ENCODE peak calls at places on chromosomes 16 and 17, in four cellular contexts. One of them, this sample, is unnamed.

GRCh38 chr17:11461993-11462548 is 136.2 kb upstream of the DNAH9 start:
- DNase-seq in thoracic aorta: no peak
- DNase-seq in GM12865: no peak
- DNase-seq in cardiac muscle cell: no peak
- DNase-seq in this sample: no peak

GRCh38 chr17:6474906-6475305 is 30.7 kb downstream of the PIMREG start:
- DNase-seq in thoracic aorta: no peak
- DNase-seq in GM12865: no peak
- DNase-seq in cardiac muscle cell: no peak
- DNase-seq in this sample: no peak

GRCh38 chr17:19546289-19547065 is 12.8 kb downstream of the SLC47A1 start:
- DNase-seq in thoracic aorta: no peak
- DNase-seq in GM12865: no peak
- DNase-seq in cardiac muscle cell: peak
- DNase-seq in this sample: no peak

GRCh38 chr16:65884018-65884417 is 482.5 kb upstream of the CDH5 start:
- DNase-seq in thoracic aorta: no peak
- DNase-seq in GM12865: no peak
- DNase-seq in cardiac muscle cell: no peak
- DNase-seq in this sample: no peak

GRCh38 chr16:72850863-72851262 is 197.1 kb downstream of the ZFHX3 start:
- DNase-seq in thoracic aorta: peak
- DNase-seq in GM12865: no peak
- DNase-seq in cardiac muscle cell: no peak
- DNase-seq in this sample: no peak

GRCh38 chr17:45086865-45087495 is 25.9 kb downstream of the NMT1 start:
- DNase-seq in thoracic aorta: no peak
- DNase-seq in GM12865: no peak
- DNase-seq in cardiac muscle cell: no peak
- DNase-seq in this sample: no peak

GRCh38 chr16:4373909-4374742 is 2.5 kb downstream of the VASN start:
- DNase-seq in thoracic aorta: peak
- DNase-seq in GM12865: no peak
- DNase-seq in cardiac muscle cell: peak
- DNase-seq in this sample: no peak

GRCh38 chr16:11064202-11064540 is 119.8 kb downstream of the CLEC16A start:
- DNase-seq in thoracic aorta: no peak
- DNase-seq in GM12865: no peak
- DNase-seq in cardiac muscle cell: no peak
- DNase-seq in this sample: no peak

GRCh38 chr17:7809086-7809790 is 24.8 kb upstream of the KDM6B start:
- DNase-seq in thoracic aorta: no peak
- DNase-seq in GM12865: no peak
- DNase-seq in cardiac muscle cell: no peak
- DNase-seq in this sample: no peak

GRCh38 chr17:57959929-57960328 is 4.7 kb upstream of the CUEDC1 start:
- DNase-seq in thoracic aorta: no peak
- DNase-seq in GM12865: no peak
- DNase-seq in cardiac muscle cell: no peak
- DNase-seq in this sample: no peak

GRCh38 chr16:55398683-55399230 is 74.8 kb downstream of the IRX6 start:
- DNase-seq in thoracic aorta: no peak
- DNase-seq in GM12865: no peak
- DNase-seq in cardiac muscle cell: no peak
- DNase-seq in this sample: no peak

GRCh38 chr16:56830669-56831068 is 34.3 kb upstream of the SLC12A3 start:
- DNase-seq in thoracic aorta: no peak
- DNase-seq in GM12865: no peak
- DNase-seq in cardiac muscle cell: no peak
- DNase-seq in this sample: no peak

DNA sequence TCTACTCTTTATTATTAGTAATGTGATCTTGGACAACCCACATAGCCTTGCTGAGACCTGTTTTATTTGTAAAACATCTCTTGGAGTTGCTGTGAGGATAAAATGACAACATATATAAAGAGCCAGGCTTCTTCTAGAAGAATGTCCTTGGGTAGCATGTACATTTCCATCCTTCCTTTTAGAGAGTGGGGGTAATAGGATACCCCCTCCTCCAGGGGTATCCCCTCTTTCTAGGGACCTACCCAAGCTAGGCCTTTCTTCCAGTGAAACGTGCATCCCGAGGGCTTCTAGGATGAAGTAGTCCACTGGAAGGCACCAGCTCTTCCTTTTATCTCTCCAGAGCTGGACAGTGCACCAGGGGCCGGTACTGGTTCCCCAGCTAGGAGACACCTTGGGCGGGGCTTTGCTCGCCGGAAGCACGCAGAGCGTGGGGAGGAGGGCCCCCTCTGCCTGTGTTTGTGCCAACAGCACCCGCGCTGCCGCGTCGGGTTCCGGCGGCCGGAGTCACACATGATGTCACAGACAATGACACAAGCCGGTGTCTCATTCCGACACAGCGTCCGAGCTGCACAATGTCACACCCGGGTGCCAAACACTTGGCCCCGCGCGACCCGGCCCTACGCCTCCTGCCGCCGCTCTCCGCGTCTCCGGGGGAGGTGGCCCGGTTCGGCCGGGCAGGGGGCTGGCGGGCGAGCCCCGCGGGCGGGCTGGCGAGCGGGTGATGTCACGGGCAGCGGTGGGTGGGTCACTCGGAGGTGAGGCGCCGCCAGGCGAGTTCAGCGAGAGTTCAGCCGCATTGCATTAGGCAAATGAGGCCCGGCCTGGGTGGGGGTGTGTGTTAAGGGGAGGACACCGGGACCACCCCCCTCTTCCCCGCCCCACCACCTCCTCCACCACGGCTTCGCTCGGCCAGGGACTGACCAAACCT is 23.4 kb downstream of the GJD3 start:
- DNase-seq in thoracic aorta: peak
- DNase-seq in GM12865: peak
- DNase-seq in cardiac muscle cell: peak
- DNase-seq in this sample: peak
- TF ChIP-seq CTCF in thoracic aorta: no peak
- TF ChIP-seq CTCF in GM12865: peak
- TF ChIP-seq CTCF in cardiac muscle cell: no peak
- TF ChIP-seq CTCF in this sample: no peak

DNA sequence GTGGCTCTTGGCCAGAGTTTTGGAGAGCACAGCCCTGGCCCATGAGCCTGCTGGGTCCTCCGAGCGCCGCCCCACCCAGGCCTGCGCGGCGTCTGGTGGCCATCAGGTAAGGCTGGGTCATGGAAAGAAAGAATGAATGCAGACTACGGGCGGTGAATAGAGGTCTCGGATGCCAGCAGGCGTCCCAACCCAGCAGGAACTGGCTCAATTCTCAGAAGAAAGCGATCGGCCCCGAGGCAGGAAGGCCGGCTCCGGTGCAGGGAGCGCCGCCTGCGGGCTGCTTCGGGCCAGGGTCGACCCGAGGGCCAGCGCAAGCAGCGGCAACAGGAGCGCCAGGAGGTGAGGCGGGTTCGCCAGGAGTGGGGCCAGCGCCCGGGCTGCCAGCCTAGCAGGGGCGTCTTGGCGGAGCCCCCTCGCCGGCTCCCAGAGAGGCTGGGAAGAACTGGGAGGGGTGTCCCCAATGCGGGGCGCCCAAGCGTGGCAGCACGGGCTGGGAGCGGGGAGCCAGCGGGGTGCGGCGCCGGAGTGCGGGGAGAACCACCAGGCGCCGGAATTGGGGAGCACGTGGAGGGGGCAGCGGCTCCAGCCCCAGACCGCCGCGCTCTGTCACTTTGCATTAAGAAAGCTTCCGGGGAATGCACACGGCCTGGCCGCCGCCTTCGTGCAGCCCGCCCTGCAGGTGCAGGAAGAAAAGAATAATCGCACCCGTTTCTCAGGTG is 7.1 kb upstream of the TMC5 start:
- DNase-seq in thoracic aorta: no peak
- DNase-seq in GM12865: peak
- DNase-seq in cardiac muscle cell: peak
- DNase-seq in this sample: peak
- TF ChIP-seq CTCF in thoracic aorta: no peak
- TF ChIP-seq CTCF in GM12865: no peak
- TF ChIP-seq CTCF in cardiac muscle cell: peak
- TF ChIP-seq CTCF in this sample: peak

GRCh38 chr17:78016852-78017251 is 58.3 kb downstream of the TNRC6C start:
- DNase-seq in thoracic aorta: no peak
- DNase-seq in GM12865: no peak
- DNase-seq in cardiac muscle cell: no peak
- DNase-seq in this sample: no peak

GRCh38 chr17:78010759-78011158 is 52.3 kb downstream of the TNRC6C start:
- DNase-seq in thoracic aorta: no peak
- DNase-seq in GM12865: no peak
- DNase-seq in cardiac muscle cell: no peak
- DNase-seq in this sample: no peak

GRCh38 chr17:78014651-78015050 is 56.1 kb downstream of the TNRC6C start:
- DNase-seq in thoracic aorta: no peak
- DNase-seq in GM12865: no peak
- DNase-seq in cardiac muscle cell: no peak
- DNase-seq in this sample: no peak

GRCh38 chr17:78012428-78012827 is 53.9 kb downstream of the TNRC6C start:
- DNase-seq in thoracic aorta: no peak
- DNase-seq in GM12865: no peak
- DNase-seq in cardiac muscle cell: no peak
- DNase-seq in this sample: no peak

GRCh38 chr17:78013683-78014467 is 55.4 kb downstream of the TNRC6C start:
- DNase-seq in thoracic aorta: no peak
- DNase-seq in GM12865: peak
- DNase-seq in cardiac muscle cell: peak
- DNase-seq in this sample: peak
- TF ChIP-seq CTCF in thoracic aorta: peak
- TF ChIP-seq CTCF in GM12865: peak
- TF ChIP-seq CTCF in cardiac muscle cell: peak
- TF ChIP-seq CTCF in this sample: peak

GRCh38 chr16:527015-527903 is at the start of gene CAPN15:
- DNase-seq in thoracic aorta: peak
- DNase-seq in GM12865: peak
- DNase-seq in cardiac muscle cell: peak
- DNase-seq in this sample: peak
- TF ChIP-seq CTCF in thoracic aorta: peak
- TF ChIP-seq CTCF in GM12865: no peak
- TF ChIP-seq CTCF in cardiac muscle cell: no peak
- TF ChIP-seq CTCF in this sample: no peak

GRCh38 chr17:76968707-76969597 is 100.7 kb downstream of the MGAT5B start:
- DNase-seq in thoracic aorta: no peak
- DNase-seq in GM12865: peak
- DNase-seq in cardiac muscle cell: peak
- DNase-seq in this sample: peak
- TF ChIP-seq CTCF in thoracic aorta: no peak
- TF ChIP-seq CTCF in GM12865: no peak
- TF ChIP-seq CTCF in cardiac muscle cell: no peak
- TF ChIP-seq CTCF in this sample: no peak

DNA sequence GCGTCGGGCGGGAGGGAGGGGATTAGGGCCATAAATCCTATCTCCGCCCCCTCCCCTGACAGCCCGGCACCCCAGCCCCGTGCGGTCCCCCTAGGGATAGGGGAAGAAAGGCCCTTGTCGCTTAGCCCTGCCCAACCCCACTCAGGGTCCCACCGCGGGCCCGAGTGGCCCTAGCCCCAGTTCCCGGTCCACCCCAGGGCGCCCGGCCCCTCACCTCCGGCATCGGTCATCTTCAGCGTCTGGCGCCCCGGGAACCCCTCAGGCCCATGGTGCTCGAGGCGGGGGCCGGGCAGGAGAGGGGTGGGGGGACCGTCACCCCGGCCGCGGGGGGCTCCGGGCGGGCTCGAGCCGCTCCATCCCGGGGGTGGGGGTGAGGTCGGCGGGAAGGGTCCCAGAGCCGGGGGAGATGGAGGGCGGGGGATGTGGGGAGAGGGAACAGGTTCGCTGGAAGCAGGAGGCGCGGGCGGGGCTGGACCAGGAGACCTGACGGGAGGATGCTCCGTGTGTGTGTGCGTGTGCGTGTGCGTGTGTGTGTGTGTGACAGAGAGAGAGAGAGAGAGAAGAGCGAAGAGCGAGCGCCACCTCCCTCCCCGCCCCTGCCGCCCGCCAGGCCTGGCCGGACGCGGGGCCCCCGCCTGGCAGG is 536 bp downstream of the SAMD14 start:
- DNase-seq in thoracic aorta: no peak
- DNase-seq in GM12865: peak
- DNase-seq in cardiac muscle cell: no peak
- DNase-seq in this sample: no peak
- TF ChIP-seq CTCF in thoracic aorta: no peak
- TF ChIP-seq CTCF in GM12865: no peak
- TF ChIP-seq CTCF in cardiac muscle cell: no peak
- TF ChIP-seq CTCF in this sample: no peak

GRCh38 chr16:87682852-87683399 is 80.6 kb downstream of the JPH3 start:
- DNase-seq in thoracic aorta: no peak
- DNase-seq in GM12865: no peak
- DNase-seq in cardiac muscle cell: no peak
- DNase-seq in this sample: no peak

GRCh38 chr16:87679593-87680271 is 77.4 kb downstream of the JPH3 start:
- DNase-seq in thoracic aorta: no peak
- DNase-seq in GM12865: no peak
- DNase-seq in cardiac muscle cell: no peak
- DNase-seq in this sample: no peak

GRCh38 chr16:87680272-87680644 is 78.0 kb downstream of the JPH3 start:
- DNase-seq in thoracic aorta: no peak
- DNase-seq in GM12865: no peak
- DNase-seq in cardiac muscle cell: no peak
- DNase-seq in this sample: no peak

GRCh38 chr16:87684106-87684677 is 81.6 kb downstream of the KLHDC4 start:
- DNase-seq in thoracic aorta: no peak
- DNase-seq in GM12865: no peak
- DNase-seq in cardiac muscle cell: no peak
- DNase-seq in this sample: no peak

DNA sequence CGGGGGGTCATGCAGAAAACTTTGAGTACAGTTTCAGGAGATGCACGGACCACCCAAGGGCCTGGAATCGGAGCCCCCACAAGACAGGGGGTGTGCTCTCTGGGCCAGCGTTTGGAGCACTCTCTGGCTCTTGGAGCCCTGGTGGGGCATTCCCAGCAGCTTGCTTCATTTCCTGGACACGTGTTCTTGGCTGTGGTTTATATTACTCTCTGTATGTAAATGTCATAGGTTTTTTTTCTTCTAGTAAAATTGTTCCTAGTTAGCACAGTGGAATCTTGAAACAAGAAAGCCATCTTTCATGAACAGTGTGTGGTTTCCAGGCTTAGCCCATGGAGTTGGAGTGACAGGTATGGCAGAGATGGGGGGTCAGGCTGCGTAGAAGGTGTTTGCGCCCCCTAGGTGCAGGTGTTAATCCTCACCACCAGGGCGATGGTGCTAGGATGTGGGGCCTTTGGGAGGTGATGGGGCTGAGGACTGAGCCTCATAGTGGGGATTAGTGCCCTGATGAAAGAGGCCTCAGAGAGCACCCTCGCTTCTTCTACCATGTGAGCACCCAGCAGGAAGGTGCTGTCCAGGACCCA is 79.8 kb downstream of the JPH3 start:
- DNase-seq in thoracic aorta: no peak
- DNase-seq in GM12865: peak
- DNase-seq in cardiac muscle cell: no peak
- DNase-seq in this sample: peak
- TF ChIP-seq CTCF in thoracic aorta: no peak
- TF ChIP-seq CTCF in GM12865: peak
- TF ChIP-seq CTCF in cardiac muscle cell: peak
- TF ChIP-seq CTCF in this sample: peak

DNA sequence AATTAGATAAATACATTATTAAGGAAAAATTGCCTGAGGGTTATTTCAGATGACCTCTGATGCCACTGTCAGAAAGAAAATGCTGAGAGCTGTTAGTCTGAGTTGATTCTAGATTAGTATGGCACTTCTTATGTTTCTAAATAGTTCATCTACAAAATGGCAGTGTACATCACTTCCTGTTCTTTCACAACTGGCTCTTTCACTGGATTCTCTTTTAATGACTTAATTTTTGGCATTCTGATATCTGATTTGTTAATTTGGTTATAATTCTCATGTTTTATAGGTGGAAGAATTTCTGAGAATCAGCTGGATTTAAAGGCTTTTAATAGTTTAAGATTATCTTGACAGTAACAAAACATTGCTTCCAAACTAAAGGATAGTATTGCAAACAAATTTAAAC is 3.3 kb downstream of the TAOK1 start:
- DNase-seq in thoracic aorta: no peak
- DNase-seq in GM12865: no peak
- DNase-seq in cardiac muscle cell: no peak
- DNase-seq in this sample: no peak
- TF ChIP-seq CTCF in thoracic aorta: no peak
- TF ChIP-seq CTCF in GM12865: no peak
- TF ChIP-seq CTCF in cardiac muscle cell: no peak
- TF ChIP-seq CTCF in this sample: no peak